ENCODE peak calls at places on chromosomes 5 and 9, in five cellular contexts. L is C1 segment of cervical spinal cord, I is fibroblast of the conjunctiva, H is neuronal stem cell, S is endodermal cell. F is an unnamed sample.

GRCh38 chr5:119943148-119943547 is 313.8 kb downstream of the FAM170A start:
- DNase-seq in L (no peak), I (peak; percentile 31), H (no peak), S (no peak), F (no peak)

GRCh38 chr5:135553688-135554462 is 18.1 kb upstream of the NEUROG1 start:
- DNase-seq in L (no peak), I (no peak), H (no peak), S (peak; percentile 86), F (no peak)

GRCh38 chr9:81462759-81463158 is 226.6 kb downstream of the TLE1 start:
- DNase-seq in L (no peak), I (no peak), H (no peak), S (no peak), F (no peak)

GRCh38 chr9:631596-631995 is 209.9 kb upstream of the DMRT1 start:
- DNase-seq in L (no peak), I (no peak), H (no peak), S (no peak), F (no peak)

GRCh38 chr9:126861707-126862460 is 1.4 kb downstream of the ZBTB34 start:
- DNase-seq in L (no peak), I (peak; percentile 61), H (no peak), S (peak; percentile 59), F (no peak)

GRCh38 chr9:2727966-2728613 is 10.8 kb downstream of the KCNV2 start:
- DNase-seq in L (no peak), I (peak; percentile 59), H (no peak), S (peak; percentile 67), F (no peak)

GRCh38 chr5:110916373-110917049 is 155.0 kb upstream of the TSLP start:
- DNase-seq in L (no peak), I (peak; percentile 78), H (no peak), S (no peak), F (no peak)

GRCh38 chr9:95363051-95363841 is 45.7 kb upstream of the FANCC start:
- DNase-seq in L (no peak), I (no peak), H (no peak), S (no peak), F (no peak)

GRCh38 chr5:6436715-6437340 is 11.8 kb upstream of the UBE2QL1 start:
- DNase-seq in L (no peak), I (no peak), H (no peak), S (no peak), F (no peak)

GRCh38 chr9:82168585-82168984 is 180.0 kb downstream of the SPATA31D1 start:
- DNase-seq in L (no peak), I (no peak), H (no peak), S (no peak), F (no peak)

GRCh38 chr9:79788662-79789061 is 216.9 kb downstream of the TLE4 start:
- DNase-seq in L (no peak), I (no peak), H (no peak), S (no peak), F (no peak)

GRCh38 chr9:133127340-133127981 is 6.4 kb upstream of the RALGDS start:
- DNase-seq in L (no peak), I (no peak), H (no peak), S (no peak), F (no peak)

GRCh38 chr9:107942870-107943269 is 453.3 kb upstream of the KLF4 start:
- DNase-seq in L (no peak), I (no peak), H (no peak), S (no peak), F (no peak)

GRCh38 chr5:131303537-131303936 is 39.7 kb downstream of the CDC42SE2 start:
- DNase-seq in L (no peak), I (peak; percentile 77), H (no peak), S (no peak), F (no peak)

GRCh38 chr5:133967715-133968056 is 739 bp downstream of the C5orf15 start:
- DNase-seq in L (no peak), I (no peak), H (no peak), S (no peak), F (no peak)

GRCh38 chr5:171619744-171620143 is 165.9 kb upstream of the SMIM23 start:
- DNase-seq in L (no peak), I (no peak), H (no peak), S (no peak), F (no peak)

GRCh38 chr5:136382071-136382470 is 16.7 kb upstream of the TRPC7 start:
- DNase-seq in L (no peak), I (no peak), H (no peak), S (no peak), F (no peak)

GRCh38 chr9:136568288-136569081 is 22.6 kb upstream of the NOTCH1 start:
- DNase-seq in L (no peak), I (no peak), H (no peak), S (peak; percentile 84), F (no peak)

GRCh38 chr9:4353236-4353635 is 53.4 kb upstream of the GLIS3 start:
- DNase-seq in L (no peak), I (no peak), H (no peak), S (no peak), F (no peak)

GRCh38 chr5:42943931-42944631 is 96.0 kb downstream of the ANXA2R start:
- DNase-seq in L (no peak), I (no peak), H (peak; percentile 11), S (peak; percentile 77), F (no peak)

GRCh38 chr5:38404667-38405276 is 146.4 kb downstream of the EGFLAM start:
- DNase-seq in L (no peak), I (no peak), H (peak; percentile 8), S (peak; percentile 86), F (no peak)

GRCh38 chr5:61281686-61282085 is 50.4 kb upstream of the ZSWIM6 start:
- DNase-seq in L (no peak), I (no peak), H (no peak), S (no peak), F (no peak)

GRCh38 chr9:69172895-69173294 is 1.2 kb upstream of the TJP2 start:
- DNase-seq in L (no peak), I (no peak), H (no peak), S (no peak), F (no peak)

GRCh38 chr5:54993318-54993717 is 7.9 kb upstream of the ESM1 start:
- DNase-seq in L (no peak), I (no peak), H (no peak), S (no peak), F (no peak)

GRCh38 chr5:180784497-180785097 is 18.0 kb downstream of the MGAT1 start:
- DNase-seq in L (no peak), I (peak; percentile 86), H (no peak), S (peak; percentile 89), F (peak; percentile 74)

GRCh38 chr9:109003116-109003515 is 10.2 kb downstream of the CTNNAL1 start:
- DNase-seq in L (no peak), I (no peak), H (no peak), S (no peak), F (no peak)

GRCh38 chr5:24381861-24382460 is 262.8 kb downstream of the CDH10 start:
- DNase-seq in L (no peak), I (no peak), H (no peak), S (no peak), F (no peak)

GRCh38 chr9:109251080-109251775 is 69.6 kb downstream of the EPB41L4B start:
- DNase-seq in L (no peak), I (no peak), H (no peak), S (no peak), F (no peak)

GRCh38 chr5:136115183-136115865 is 17.3 kb upstream of the SMAD5 start:
- DNase-seq in L (no peak), I (no peak), H (no peak), S (no peak), F (no peak)

GRCh38 chr9:4110562-4110961 is 189.3 kb downstream of the GLIS3 start:
- DNase-seq in L (no peak), I (no peak), H (no peak), S (no peak), F (no peak)

GRCh38 chr9:132873403-132873802 is 4.7 kb downstream of the AK8 start:
- DNase-seq in L (no peak), I (no peak), H (no peak), S (no peak), F (no peak)

GRCh38 chr5:65100846-65101678 is 332.3 kb downstream of the CWC27 start:
- DNase-seq in L (no peak), I (peak; percentile 79), H (peak; percentile 31), S (peak; percentile 92), F (no peak)

GRCh38 chr5:58497956-58498942 is 7.0 kb downstream of the GAPT start:
- DNase-seq in L (no peak), I (peak; percentile 9), H (peak; percentile 12), S (peak; percentile 87), F (no peak)

GRCh38 chr9:121912812-121913627 is 180.1 kb downstream of the TTLL11 start:
- DNase-seq in L (no peak), I (no peak), H (no peak), S (no peak), F (no peak)

GRCh38 chr5:25285116-25285515 is 640.3 kb upstream of the CDH10 start:
- DNase-seq in L (no peak), I (no peak), H (no peak), S (no peak), F (no peak)

GRCh38 chr5:62603934-62604333 is 25.3 kb downstream of the LRRC70 start:
- DNase-seq in L (no peak), I (no peak), H (no peak), S (no peak), F (no peak)

GRCh38 chr9:134537891-134538520 is 103.6 kb upstream of the COL5A1 start:
- DNase-seq in L (no peak), I (no peak), H (no peak), S (no peak), F (no peak)

GRCh38 chr9:112582863-112583262 is 96.2 kb downstream of the KIAA1958 start:
- DNase-seq in L (no peak), I (no peak), H (no peak), S (no peak), F (no peak)